ENCODE peak calls at places on chromosomes 11 and 22, in six cellular contexts. P is body of pancreas, I is fibroblast of lung, V is neural progenitor cell, H is A549, Y is AG04449. U is an unnamed sample.

GRCh38 chr22:47090591-47091240 is 328.3 kb downstream of the TBC1D22A start:
- DNase-seq in Y (no peak), I (peak; percentile 57), P (no peak), V (peak; percentile 47), H (no peak), U (no peak)

GRCh38 chr22:38264322-38264843 is 8.4 kb downstream of the TMEM184B start:
- DNase-seq in I (no peak), Y (no peak), V (no peak), H (no peak), P (no peak), U (no peak)

GRCh38 chr11:122742350-122742749 is 86.8 kb downstream of the UBASH3B start:
- DNase-seq in I (no peak), H (no peak), Y (no peak), P (no peak), V (no peak), U (no peak)

GRCh38 chr11:46721286-46721685 is 2.3 kb downstream of the F2 start:
- DNase-seq in Y (no peak), V (no peak), H (no peak), P (no peak), I (no peak), U (no peak)

GRCh38 chr11:44443836-44444769 is 121.4 kb upstream of the CD82 start:
- DNase-seq in P (no peak), I (no peak), V (peak; percentile 50), H (no peak), Y (no peak), U (no peak)

GRCh38 chr11:11845551-11845950 is 3.8 kb downstream of the USP47 start:
- DNase-seq in P (no peak), H (no peak), I (peak; percentile 29), V (no peak), Y (no peak), U (no peak)

GRCh38 chr22:44667276-44667675 is 34.7 kb upstream of the PRR5 start:
- DNase-seq in V (no peak), Y (no peak), P (no peak), H (no peak), I (no peak), U (no peak)

GRCh38 chr11:26719289-26719688 is 2.6 kb downstream of the SLC5A12 start:
- DNase-seq in I (no peak), Y (no peak), V (peak; percentile 4), H (no peak), P (no peak), U (no peak)

GRCh38 chr22:37415210-37415609 is 12.1 kb downstream of the ELFN2 start:
- DNase-seq in I (no peak), V (no peak), H (no peak), P (no peak), Y (no peak), U (no peak)

GRCh38 chr11:629237-629583 is 2.2 kb upstream of the SCT start:
- DNase-seq in Y (no peak), V (no peak), H (no peak), I (peak; percentile 43), P (no peak), U (no peak)

DNA sequence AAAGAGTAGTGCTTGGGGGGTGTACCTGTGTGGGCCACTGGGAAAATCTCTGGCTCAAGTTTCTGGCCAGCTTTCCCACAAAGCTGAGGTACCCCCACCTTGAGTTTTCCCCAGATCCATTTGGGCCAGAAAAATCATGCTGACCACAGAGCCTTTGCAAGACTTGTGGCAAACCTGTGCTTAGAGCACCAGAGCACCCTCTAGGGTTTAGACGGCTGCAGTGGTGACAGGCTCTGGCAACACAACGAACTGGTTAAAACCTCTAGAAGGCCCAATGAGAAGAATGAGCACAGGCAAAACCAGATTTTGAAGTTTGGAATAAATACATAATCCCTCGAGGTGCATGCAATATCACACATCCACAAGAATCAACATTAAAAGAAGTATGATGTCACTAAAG is 290.7 kb upstream of the FOLH1 start:
- DNase-seq in V (no peak), Y (no peak), H (no peak), P (no peak), I (no peak), U (no peak)
- TF ChIP-seq CTCF in V (no peak), Y (no peak), H (no peak), P (no peak), I (no peak), U (no peak)

GRCh38 chr11:71301858-71302533 is 49.6 kb upstream of the SHANK2 start:
- DNase-seq in Y (no peak), V (no peak), P (no peak), H (no peak), I (no peak), U (no peak)
- TF ChIP-seq CTCF in Y (no peak), V (no peak), P (no peak), H (no peak), I (no peak), U (no peak)

GRCh38 chr22:35116817-35117216 is 50.9 kb downstream of the ISX start:
- DNase-seq in Y (no peak), V (no peak), H (no peak), P (no peak), I (no peak), U (peak; percentile 7)
- TF ChIP-seq CTCF in Y (no peak), V (peak; percentile 4), H (no peak), P (no peak), I (no peak), U (no peak)

DNA sequence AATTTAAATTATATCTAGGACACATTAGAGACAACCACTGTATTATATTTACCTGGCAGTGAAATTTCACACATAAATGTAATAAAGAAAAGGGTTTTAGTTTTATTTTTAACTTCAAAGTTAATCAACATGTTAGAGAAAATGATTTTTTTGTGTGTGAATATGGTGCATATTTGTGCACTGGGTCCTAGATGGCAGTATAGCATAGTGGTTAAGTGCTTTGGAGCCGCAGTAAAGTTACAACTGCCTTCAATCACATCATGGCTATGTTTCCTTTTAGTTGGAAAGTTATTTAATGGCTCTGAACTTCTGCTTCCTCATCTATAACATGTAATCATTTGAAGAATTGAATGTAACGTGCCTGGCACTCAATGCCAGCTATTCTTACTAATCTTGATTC is 108.9 kb upstream of the DDI1 start:
- DNase-seq in P (no peak), Y (no peak), I (no peak), V (no peak), H (no peak), U (no peak)
- TF ChIP-seq CTCF in P (no peak), Y (peak; percentile 20), I (peak; percentile 23), V (peak; percentile 37), H (peak; percentile 46), U (no peak)

DNA sequence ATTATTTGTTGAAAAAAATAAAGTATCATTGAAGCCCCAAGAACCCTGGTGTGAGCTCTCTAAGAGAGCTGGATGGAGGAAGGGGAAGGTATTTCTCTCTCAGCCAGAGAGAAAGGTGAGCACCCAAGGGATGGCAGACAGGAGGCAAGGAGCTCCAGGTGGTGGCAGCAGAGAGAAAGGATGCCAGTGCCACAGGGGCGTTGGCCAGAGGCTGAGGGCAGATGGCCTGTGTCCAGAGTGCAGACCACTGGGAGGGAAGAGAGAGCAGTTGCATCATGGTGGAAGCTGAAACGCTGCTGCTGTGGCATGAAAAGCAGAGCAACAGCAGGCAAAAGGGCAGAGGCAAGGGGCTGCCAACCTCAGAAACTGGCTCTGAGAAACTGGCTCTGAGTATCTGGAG is 8.5 kb downstream of the SPON1 start:
- DNase-seq in P (no peak), V (peak; percentile 46), I (no peak), Y (no peak), H (peak; percentile 28), U (peak; percentile 76)
- TF ChIP-seq CTCF in P (no peak), V (peak; percentile 46), I (peak; percentile 25), Y (no peak), H (peak; percentile 55), U (peak; percentile 60)

DNA sequence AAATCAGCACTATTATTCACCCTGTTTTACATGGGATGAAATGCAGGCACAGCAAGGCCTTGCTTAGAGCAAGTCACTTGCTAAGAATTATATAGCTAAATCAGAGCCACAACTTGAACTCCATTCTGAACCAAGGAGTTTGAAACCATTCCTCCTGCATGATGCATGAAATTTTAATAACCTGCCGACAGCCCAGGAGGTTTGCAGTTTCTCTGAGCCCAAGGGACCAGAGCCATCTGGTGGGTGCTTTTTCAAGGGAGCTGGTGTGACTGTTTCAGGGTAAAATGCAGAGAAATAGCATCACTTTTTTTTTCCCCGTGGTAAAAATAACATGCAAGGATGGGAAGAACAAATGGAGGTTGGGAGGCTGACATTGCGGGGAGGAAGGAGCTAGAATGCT is 22.9 kb downstream of the NAV2 start:
- DNase-seq in Y (peak; percentile 63), V (no peak), H (no peak), P (no peak), I (peak; percentile 61), U (no peak)
- TF ChIP-seq CTCF in Y (peak; percentile 42), V (no peak), H (no peak), P (no peak), I (peak; percentile 24), U (no peak)

GRCh38 chr22:35842519-35842913 is 124.8 kb downstream of the APOL5 start:
- DNase-seq in P (no peak), H (no peak), Y (no peak), V (no peak), I (no peak), U (no peak)

GRCh38 chr22:35844886-35845285 is 127.2 kb downstream of the APOL5 start:
- DNase-seq in P (no peak), H (no peak), Y (no peak), V (no peak), I (no peak), U (no peak)

GRCh38 chr22:35839811-35840739 is 122.4 kb downstream of the APOL5 start:
- DNase-seq in I (peak; percentile 99), Y (peak; percentile 97), P (peak; percentile 85), H (peak; percentile 62), V (peak; percentile 94), U (peak; percentile 84)

GRCh38 chr22:35841907-35842518 is 124.3 kb downstream of the APOL5 start:
- DNase-seq in P (no peak), V (no peak), Y (no peak), I (no peak), H (no peak), U (no peak)

DNA sequence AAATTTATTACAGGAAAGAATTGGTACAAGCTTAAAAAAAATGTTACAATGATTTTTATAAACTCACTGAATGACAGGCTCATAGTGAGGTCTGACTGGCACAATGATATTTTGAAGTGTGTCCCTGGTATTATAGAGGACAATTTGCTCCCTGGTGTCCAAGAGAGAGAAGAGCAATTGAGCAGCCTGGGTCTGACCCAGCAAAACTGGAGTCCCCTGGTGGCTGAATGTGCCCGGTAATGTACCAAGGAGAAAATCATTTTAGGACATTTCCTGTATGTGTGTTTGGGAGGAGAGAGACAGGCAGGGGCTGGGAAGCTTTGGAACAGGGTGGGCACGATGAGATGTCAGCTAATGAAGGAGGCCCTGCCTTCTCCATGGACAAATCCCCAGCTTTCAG is 125.3 kb downstream of the APOL5 start:
- DNase-seq in I (peak; percentile 27), H (peak; percentile 65), P (peak; percentile 32), V (peak; percentile 57), Y (no peak), U (peak; percentile 66)
- TF ChIP-seq CTCF in I (peak; percentile 50), H (peak; percentile 48), P (peak; percentile 18), V (peak; percentile 52), Y (peak; percentile 52), U (no peak)

DNA sequence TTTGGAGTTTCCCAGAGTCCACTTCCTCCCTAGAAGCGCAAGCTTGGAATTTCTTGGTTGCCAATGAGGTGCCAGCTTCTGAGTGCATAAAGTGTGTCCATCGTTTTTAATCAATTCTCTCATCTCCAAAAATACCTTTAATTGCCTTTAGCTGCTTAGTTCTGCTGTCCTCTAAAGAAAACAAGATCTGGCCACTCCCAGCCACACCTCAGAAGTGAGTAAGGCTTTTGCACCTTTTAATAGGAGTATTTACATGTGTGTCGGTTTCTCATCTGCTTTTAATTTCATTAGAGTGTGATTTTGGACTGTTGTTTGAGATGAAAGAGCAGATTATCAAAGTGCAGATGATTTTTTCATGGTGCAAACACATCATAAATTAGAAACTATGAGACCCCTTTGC is 20.1 kb downstream of the CD44 start:
- DNase-seq in H (no peak), I (no peak), V (no peak), Y (no peak), P (no peak), U (no peak)
- TF ChIP-seq CTCF in H (no peak), I (no peak), V (no peak), Y (no peak), P (no peak), U (no peak)

GRCh38 chr22:46027219-46028068 is 50.5 kb upstream of the WNT7B start:
- DNase-seq in H (no peak), P (peak; percentile 86), V (peak; percentile 44), I (no peak), Y (no peak), U (peak; percentile 43)
- TF ChIP-seq CTCF in H (no peak), P (peak; percentile 20), V (no peak), I (no peak), Y (no peak), U (no peak)

U was measured in Calu3.